ENCODE peak calls at places on chromosomes 11 and 22, in seven cellular contexts. O is neural progenitor cell, U is MM.1S, B is PC-3, T is GM23338, E is HCT116, X is GM23248. R is an unnamed sample.
A peak's percentile ranks its signal among the peaks of the same experiment; 100 is the strongest.

GRCh38 chr22:49576241-49577141 is 251.2 kb downstream of the BRD1 start:
- DNase-seq in U (no peak), B (no peak), E (no peak), T (no peak), X (no peak), O (no peak), R (no peak)

GRCh38 chr22:35995772-35996171 is 32.9 kb downstream of the RBFOX2 start:
- DNase-seq in T (no peak), X (peak; percentile 97), O (no peak), B (peak; percentile 37), E (no peak), U (no peak), R (peak; percentile 80)

GRCh38 chr22:41367039-41367679 is 14.6 kb upstream of the TEF start:
- DNase-seq in B (peak; percentile 71), E (peak; percentile 71), X (peak; percentile 93), U (no peak), O (peak; percentile 70), T (peak; percentile 58), R (peak; percentile 93)

GRCh38 chr11:85912414-85912813 is 57.2 kb downstream of the CCDC83 start:
- DNase-seq in T (peak; percentile 24), U (no peak), X (no peak), B (no peak), E (no peak), O (no peak), R (no peak)

GRCh38 chr11:70343631-70344030 is 54.7 kb upstream of the CTTN start:
- DNase-seq in X (no peak), B (no peak), O (no peak), T (no peak), E (no peak), U (no peak), R (no peak)

GRCh38 chr22:36738416-36739020 is 35.0 kb upstream of the CACNG2 start:
- DNase-seq in T (no peak), B (no peak), O (no peak), X (no peak), E (no peak), U (no peak), R (no peak)

GRCh38 chr11:7639643-7640025 is 33.7 kb downstream of the CYB5R2 start:
- DNase-seq in E (no peak), T (no peak), B (no peak), X (no peak), O (no peak), U (no peak), R (no peak)

GRCh38 chr11:73399159-73400090 is 23.2 kb downstream of the RELT start:
- DNase-seq in B (no peak), X (peak; percentile 43), E (no peak), T (no peak), U (no peak), O (no peak), R (no peak)

GRCh38 chr11:125645871-125646270 is 20.9 kb downstream of the CHEK1 start:
- DNase-seq in O (no peak), E (no peak), B (no peak), U (no peak), X (no peak), T (no peak), R (no peak)

GRCh38 chr22:50197856-50198623 is 2.8 kb upstream of the SELENOO start:
- DNase-seq in T (no peak), O (no peak), U (no peak), E (no peak), B (no peak), X (no peak), R (no peak)

GRCh38 chr11:70187771-70188170 is 15.3 kb upstream of the FADD start:
- DNase-seq in T (no peak), U (no peak), X (no peak), B (no peak), O (no peak), E (no peak), R (no peak)

GRCh38 chr22:34841911-34842310 is 224.0 kb upstream of the ISX start:
- DNase-seq in B (no peak), O (no peak), T (no peak), X (no peak), E (no peak), U (no peak), R (no peak)

GRCh38 chr11:73478737-73479347 is 102.6 kb downstream of the RELT start:
- DNase-seq in B (peak; percentile 74), U (peak; percentile 21), O (peak; percentile 40), E (peak; percentile 26), X (peak; percentile 71), T (peak; percentile 81), R (peak; percentile 28)

GRCh38 chr11:106399075-106399500 is 321.6 kb downstream of the AASDHPPT start:
- DNase-seq in X (peak; percentile 99), O (peak; percentile 42), E (peak; percentile 36), U (no peak), B (peak; percentile 99), T (no peak), R (peak; percentile 74)

GRCh38 chr11:71946144-71946571 is 17.3 kb downstream of the RNF121 start:
- DNase-seq in B (peak; percentile 76), X (peak; percentile 73), O (no peak), T (no peak), U (no peak), E (no peak), R (no peak)

GRCh38 chr11:92129811-92130210 is 94.8 kb upstream of the FAT3 start:
- DNase-seq in U (no peak), O (no peak), X (peak; percentile 10), T (no peak), E (no peak), B (no peak), R (no peak)

GRCh38 chr11:128407962-128408361 is 179.4 kb downstream of the ETS1 start:
- DNase-seq in U (peak; percentile 63), E (no peak), O (no peak), T (no peak), B (peak; percentile 92), X (peak; percentile 80), R (no peak)

GRCh38 chr11:26587073-26587472 is 15.0 kb upstream of the MUC15 start:
- DNase-seq in O (no peak), B (no peak), E (no peak), T (no peak), U (no peak), X (no peak), R (no peak)

GRCh38 chr22:24803064-24803542 is 2.9 kb upstream of the SGSM1 start:
- DNase-seq in X (peak; percentile 49), O (peak; percentile 79), B (peak; percentile 67), U (peak; percentile 32), T (peak; percentile 95), E (peak; percentile 70), R (peak; percentile 72)

GRCh38 chr22:37640591-37641250 is 1.3 kb downstream of the SH3BP1 start:
- DNase-seq in E (no peak), B (no peak), T (no peak), X (no peak), O (no peak), U (no peak), R (no peak)

GRCh38 chr11:27622541-27623300 is 77.5 kb downstream of the BDNF start:
- DNase-seq in O (no peak), E (no peak), T (no peak), U (no peak), B (no peak), X (no peak), R (no peak)

GRCh38 chr11:32435947-32436750 is 810 bp upstream of the WT1 start:
- DNase-seq in U (no peak), B (no peak), T (peak; percentile 65), X (no peak), E (no peak), O (peak; percentile 47), R (no peak)

GRCh38 chr11:77046060-77046501 is 11.9 kb downstream of the B3GNT6 start:
- DNase-seq in T (peak; percentile 84), B (peak; percentile 81), O (peak; percentile 76), X (peak; percentile 50), E (peak; percentile 37), U (peak; percentile 67), R (peak; percentile 84)
- TF ChIP-seq EZH2 in T (no peak), B (no peak), O (peak; percentile 68), X (no peak), E (no peak), U (no peak), R (no peak)

GRCh38 chr11:68651208-68651984 is 32.9 kb upstream of the GAL start:
- DNase-seq in B (no peak), T (peak; percentile 52), O (no peak), X (peak; percentile 16), U (no peak), E (no peak), R (peak; percentile 5)

GRCh38 chr11:68649851-68650555 is 34.3 kb upstream of the GAL start:
- DNase-seq in O (no peak), X (no peak), B (no peak), U (no peak), E (no peak), T (peak; percentile 40), R (no peak)

GRCh38 chr11:68651985-68652682 is 32.2 kb upstream of the GAL start:
- DNase-seq in X (no peak), T (no peak), B (no peak), U (no peak), E (no peak), O (no peak), R (no peak)

GRCh38 chr11:68652683-68653156 is 31.6 kb upstream of the GAL start:
- DNase-seq in B (no peak), T (no peak), X (no peak), O (no peak), E (no peak), U (no peak), R (no peak)

GRCh38 chr11:68650801-68651200 is 33.5 kb upstream of the GAL start:
- DNase-seq in X (no peak), B (no peak), U (no peak), O (no peak), E (no peak), T (no peak), R (no peak)
- TF ChIP-seq EZH2phosphoT487 in X (no peak), B (no peak), U (no peak), O (no peak), E (no peak), T (no peak), R (no peak)

GRCh38 chr11:13009921-13010736 is 1.0 kb downstream of the RASSF10 start:
- DNase-seq in B (no peak), E (no peak), O (peak; percentile 83), X (peak; percentile 51), U (no peak), T (peak; percentile 68), R (peak; percentile 52)
- TF ChIP-seq EZH2 in B (no peak), E (no peak), O (peak; percentile 93), X (peak; percentile 40), U (no peak), T (peak; percentile 61), R (no peak)

GRCh38 chr22:23696326-23696851 is 5.6 kb downstream of the RGL4 start:
- DNase-seq in X (no peak), O (no peak), E (no peak), U (no peak), B (no peak), T (no peak), R (no peak)

GRCh38 chr22:23695748-23696325 is 5.0 kb downstream of the RGL4 start:
- DNase-seq in T (no peak), U (no peak), O (no peak), E (no peak), X (no peak), B (no peak), R (no peak)

GRCh38 chr22:23697031-23697970 is 6.5 kb downstream of the RGL4 start:
- DNase-seq in E (no peak), B (no peak), O (no peak), X (no peak), U (no peak), T (no peak), R (no peak)

GRCh38 chr22:23698673-23699235 is 7.9 kb downstream of the RGL4 start:
- DNase-seq in O (no peak), X (no peak), B (no peak), T (no peak), E (no peak), U (no peak), R (no peak)

GRCh38 chr22:23698094-23698493 is 7.3 kb downstream of the RGL4 start:
- DNase-seq in O (no peak), T (no peak), E (no peak), B (no peak), X (no peak), U (no peak), R (no peak)
- TF ChIP-seq EZH2phosphoT487 in O (no peak), T (no peak), E (no peak), B (no peak), X (no peak), U (no peak), R (no peak)

R was measured in hepatocyte.